ENCODE peak calls at places on chromosome 7, in eight cellular contexts. One of them, this sample, is unnamed.
A peak's percentile ranks its signal among the peaks of the same experiment; 100 is the strongest.

GRCh38 chr7:90988523-90988922 is 275.7 kb upstream of the FZD1 start:
- DNase-seq in epithelial cell of esophagus: no peak
- DNase-seq in naive thymus-derived CD4-positive, alpha-beta T cell: no peak
- DNase-seq in fibroblast of mammary gland: no peak
- DNase-seq in stomach: no peak
- DNase-seq in GM23248: no peak
- DNase-seq in cardiac muscle cell: no peak
- DNase-seq in right lobe of liver: no peak
- DNase-seq in this sample: no peak

GRCh38 chr7:479115-479947 is 40.3 kb downstream of the PDGFA start:
- DNase-seq in GM23248: no peak
- DNase-seq in naive thymus-derived CD4-positive, alpha-beta T cell: no peak
- DNase-seq in fibroblast of mammary gland: no peak
- DNase-seq in right lobe of liver: peak; percentile 8
- DNase-seq in cardiac muscle cell: no peak
- DNase-seq in epithelial cell of esophagus: no peak
- DNase-seq in stomach: no peak
- DNase-seq in this sample: no peak

GRCh38 chr7:120421151-120421651 is 148.2 kb downstream of the KCND2 start:
- DNase-seq in cardiac muscle cell: no peak
- DNase-seq in stomach: no peak
- DNase-seq in GM23248: no peak
- DNase-seq in fibroblast of mammary gland: no peak
- DNase-seq in right lobe of liver: no peak
- DNase-seq in epithelial cell of esophagus: no peak
- DNase-seq in naive thymus-derived CD4-positive, alpha-beta T cell: no peak
- DNase-seq in this sample: no peak

GRCh38 chr7:67348171-67348570 is 351.5 kb downstream of the TYW1 start:
- DNase-seq in naive thymus-derived CD4-positive, alpha-beta T cell: no peak
- DNase-seq in cardiac muscle cell: no peak
- DNase-seq in GM23248: no peak
- DNase-seq in stomach: no peak
- DNase-seq in fibroblast of mammary gland: no peak
- DNase-seq in epithelial cell of esophagus: no peak
- DNase-seq in right lobe of liver: no peak
- DNase-seq in this sample: no peak

GRCh38 chr7:117951711-117952280 is 78.6 kb upstream of the CTTNBP2 start:
- DNase-seq in right lobe of liver: no peak
- DNase-seq in fibroblast of mammary gland: no peak
- DNase-seq in stomach: no peak
- DNase-seq in cardiac muscle cell: no peak
- DNase-seq in GM23248: no peak
- DNase-seq in naive thymus-derived CD4-positive, alpha-beta T cell: no peak
- DNase-seq in epithelial cell of esophagus: peak; percentile 52
- DNase-seq in this sample: no peak

GRCh38 chr7:77327067-77327931 is 88.8 kb downstream of the GSAP start:
- DNase-seq in right lobe of liver: peak; percentile 57
- DNase-seq in fibroblast of mammary gland: peak; percentile 68
- DNase-seq in stomach: peak; percentile 32
- DNase-seq in epithelial cell of esophagus: peak; percentile 87
- DNase-seq in GM23248: peak; percentile 89
- DNase-seq in naive thymus-derived CD4-positive, alpha-beta T cell: no peak
- DNase-seq in cardiac muscle cell: no peak
- DNase-seq in this sample: peak; percentile 29

GRCh38 chr7:151608031-151608551 is 88.4 kb upstream of the RHEB start:
- DNase-seq in GM23248: no peak
- DNase-seq in stomach: no peak
- DNase-seq in naive thymus-derived CD4-positive, alpha-beta T cell: no peak
- DNase-seq in right lobe of liver: no peak
- DNase-seq in epithelial cell of esophagus: peak; percentile 74
- DNase-seq in fibroblast of mammary gland: no peak
- DNase-seq in cardiac muscle cell: peak; percentile 30
- DNase-seq in this sample: no peak

GRCh38 chr7:131606346-131607290 is 50.2 kb upstream of the PODXL start:
- DNase-seq in epithelial cell of esophagus: peak; percentile 44
- DNase-seq in naive thymus-derived CD4-positive, alpha-beta T cell: no peak
- DNase-seq in GM23248: peak; percentile 25
- DNase-seq in stomach: no peak
- DNase-seq in fibroblast of mammary gland: no peak
- DNase-seq in right lobe of liver: no peak
- DNase-seq in cardiac muscle cell: no peak
- DNase-seq in this sample: no peak

GRCh38 chr7:99368750-99369389 is 5.7 kb upstream of the ARPC1B start:
- DNase-seq in epithelial cell of esophagus: peak; percentile 66
- DNase-seq in cardiac muscle cell: no peak
- DNase-seq in fibroblast of mammary gland: no peak
- DNase-seq in stomach: no peak
- DNase-seq in naive thymus-derived CD4-positive, alpha-beta T cell: no peak
- DNase-seq in GM23248: no peak
- DNase-seq in right lobe of liver: no peak
- DNase-seq in this sample: no peak

GRCh38 chr7:50818324-50818723 is 35.6 kb upstream of the GRB10 start:
- DNase-seq in naive thymus-derived CD4-positive, alpha-beta T cell: no peak
- DNase-seq in GM23248: peak; percentile 17
- DNase-seq in cardiac muscle cell: no peak
- DNase-seq in right lobe of liver: peak; percentile 46
- DNase-seq in epithelial cell of esophagus: peak; percentile 54
- DNase-seq in fibroblast of mammary gland: no peak
- DNase-seq in stomach: no peak
- DNase-seq in this sample: no peak

GRCh38 chr7:135799881-135800280 is 51.3 kb upstream of the FAM180A start:
- DNase-seq in cardiac muscle cell: no peak
- DNase-seq in GM23248: peak; percentile 35
- DNase-seq in stomach: no peak
- DNase-seq in epithelial cell of esophagus: no peak
- DNase-seq in right lobe of liver: no peak
- DNase-seq in naive thymus-derived CD4-positive, alpha-beta T cell: no peak
- DNase-seq in fibroblast of mammary gland: no peak
- DNase-seq in this sample: no peak

GRCh38 chr7:132516042-132516840 is 60.0 kb downstream of the PLXNA4 start:
- DNase-seq in fibroblast of mammary gland: peak; percentile 64
- DNase-seq in cardiac muscle cell: no peak
- DNase-seq in stomach: no peak
- DNase-seq in epithelial cell of esophagus: no peak
- DNase-seq in naive thymus-derived CD4-positive, alpha-beta T cell: no peak
- DNase-seq in right lobe of liver: no peak
- DNase-seq in GM23248: peak; percentile 57
- DNase-seq in this sample: no peak

GRCh38 chr7:156220078-156220605 is 407.9 kb upstream of the SHH start:
- DNase-seq in stomach: no peak
- DNase-seq in GM23248: no peak
- DNase-seq in naive thymus-derived CD4-positive, alpha-beta T cell: no peak
- DNase-seq in fibroblast of mammary gland: no peak
- DNase-seq in cardiac muscle cell: no peak
- DNase-seq in right lobe of liver: no peak
- DNase-seq in epithelial cell of esophagus: no peak
- DNase-seq in this sample: no peak

GRCh38 chr7:1531263-1531978 is 919 bp downstream of the MAFK start:
- DNase-seq in cardiac muscle cell: peak; percentile 42
- DNase-seq in epithelial cell of esophagus: peak; percentile 51
- DNase-seq in stomach: peak; percentile 42
- DNase-seq in right lobe of liver: peak; percentile 65
- DNase-seq in naive thymus-derived CD4-positive, alpha-beta T cell: peak; percentile 63
- DNase-seq in GM23248: peak; percentile 55
- DNase-seq in fibroblast of mammary gland: peak; percentile 36
- DNase-seq in this sample: no peak

DNA sequence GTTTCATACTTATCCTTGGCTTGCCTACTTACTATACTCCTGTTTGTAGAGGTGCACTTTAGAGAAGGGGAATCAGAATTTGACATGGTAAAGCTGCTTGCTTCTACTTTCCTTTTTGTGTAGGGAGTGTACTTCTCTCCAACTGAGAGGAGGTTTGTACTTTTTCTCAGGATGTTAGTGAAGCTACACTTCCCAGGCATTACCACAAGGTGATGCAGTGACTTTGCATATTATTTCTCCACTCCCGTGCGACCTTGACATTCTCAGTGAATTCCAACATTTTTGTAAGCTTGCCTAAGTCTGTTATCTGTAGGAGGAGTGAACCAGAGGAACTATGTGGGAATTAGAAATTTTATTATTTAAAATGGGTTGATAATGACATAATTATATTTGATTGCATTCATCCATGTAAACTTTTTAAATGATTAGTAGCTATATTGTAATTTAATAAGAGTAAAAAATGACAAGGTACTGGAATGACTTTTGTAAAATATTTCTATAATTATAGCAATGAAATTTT is 5.2 kb downstream of the TAX1BP1 start:
- DNase-seq in epithelial cell of esophagus: peak; percentile 54
- DNase-seq in cardiac muscle cell: peak; percentile 54
- DNase-seq in fibroblast of mammary gland: peak; percentile 64
- DNase-seq in naive thymus-derived CD4-positive, alpha-beta T cell: no peak
- DNase-seq in GM23248: peak; percentile 86
- DNase-seq in stomach: no peak
- DNase-seq in right lobe of liver: no peak
- DNase-seq in this sample: no peak
- H3K4me3 ChIP-seq in epithelial cell of esophagus: no peak overlapping the region
- H3K4me3 ChIP-seq in cardiac muscle cell: no peak overlapping the region
- H3K4me3 ChIP-seq in fibroblast of mammary gland: no peak overlapping the region
- H3K4me3 ChIP-seq in naive thymus-derived CD4-positive, alpha-beta T cell: no peak overlapping the region
- H3K4me3 ChIP-seq in GM23248: peak overlapping the region; percentile 44
- H3K4me3 ChIP-seq in stomach: no peak overlapping the region
- H3K4me3 ChIP-seq in right lobe of liver: no peak overlapping the region
- H3K4me3 ChIP-seq in this sample: no peak overlapping the region

GRCh38 chr7:44064791-44065430 is 456 bp downstream of the PGAM2 start:
- DNase-seq in stomach: no peak
- DNase-seq in cardiac muscle cell: no peak
- DNase-seq in right lobe of liver: no peak
- DNase-seq in naive thymus-derived CD4-positive, alpha-beta T cell: no peak
- DNase-seq in epithelial cell of esophagus: no peak
- DNase-seq in GM23248: peak; percentile 41
- DNase-seq in fibroblast of mammary gland: no peak
- DNase-seq in this sample: no peak

GRCh38 chr7:44062903-44063295 is 2.5 kb downstream of the PGAM2 start:
- DNase-seq in stomach: no peak
- DNase-seq in fibroblast of mammary gland: no peak
- DNase-seq in naive thymus-derived CD4-positive, alpha-beta T cell: no peak
- DNase-seq in epithelial cell of esophagus: no peak
- DNase-seq in GM23248: no peak
- DNase-seq in right lobe of liver: no peak
- DNase-seq in cardiac muscle cell: no peak
- DNase-seq in this sample: no peak

GRCh38 chr7:44065431-44066110 is at the start of gene PGAM2:
- DNase-seq in cardiac muscle cell: peak; percentile 90
- DNase-seq in fibroblast of mammary gland: no peak
- DNase-seq in naive thymus-derived CD4-positive, alpha-beta T cell: no peak
- DNase-seq in right lobe of liver: no peak
- DNase-seq in GM23248: peak; percentile 30
- DNase-seq in epithelial cell of esophagus: no peak
- DNase-seq in stomach: no peak
- DNase-seq in this sample: no peak

GRCh38 chr7:44063547-44063893 is 1.8 kb downstream of the PGAM2 start:
- DNase-seq in right lobe of liver: no peak
- DNase-seq in GM23248: no peak
- DNase-seq in cardiac muscle cell: peak; percentile 48
- DNase-seq in fibroblast of mammary gland: no peak
- DNase-seq in epithelial cell of esophagus: no peak
- DNase-seq in stomach: no peak
- DNase-seq in naive thymus-derived CD4-positive, alpha-beta T cell: no peak
- DNase-seq in this sample: no peak

GRCh38 chr7:44063894-44064651 is 1.3 kb downstream of the PGAM2 start:
- DNase-seq in epithelial cell of esophagus: no peak
- DNase-seq in naive thymus-derived CD4-positive, alpha-beta T cell: no peak
- DNase-seq in GM23248: no peak
- DNase-seq in stomach: no peak
- DNase-seq in cardiac muscle cell: no peak
- DNase-seq in fibroblast of mammary gland: no peak
- DNase-seq in right lobe of liver: no peak
- DNase-seq in this sample: no peak
- H3K4me3 ChIP-seq in epithelial cell of esophagus: no peak overlapping the region
- H3K4me3 ChIP-seq in naive thymus-derived CD4-positive, alpha-beta T cell: no peak overlapping the region
- H3K4me3 ChIP-seq in GM23248: no peak overlapping the region
- H3K4me3 ChIP-seq in stomach: no peak overlapping the region
- H3K4me3 ChIP-seq in cardiac muscle cell: peak overlapping the region; percentile 22
- H3K4me3 ChIP-seq in fibroblast of mammary gland: no peak overlapping the region
- H3K4me3 ChIP-seq in right lobe of liver: no peak overlapping the region
- H3K4me3 ChIP-seq in this sample: no peak overlapping the region

GRCh38 chr7:122340427-122340826 is 35.9 kb upstream of the FEZF1 start:
- DNase-seq in right lobe of liver: no peak
- DNase-seq in fibroblast of mammary gland: no peak
- DNase-seq in epithelial cell of esophagus: no peak
- DNase-seq in naive thymus-derived CD4-positive, alpha-beta T cell: no peak
- DNase-seq in cardiac muscle cell: no peak
- DNase-seq in stomach: no peak
- DNase-seq in GM23248: no peak
- DNase-seq in this sample: no peak

GRCh38 chr7:122337011-122337410 is 32.5 kb upstream of the FEZF1 start:
- DNase-seq in naive thymus-derived CD4-positive, alpha-beta T cell: no peak
- DNase-seq in cardiac muscle cell: no peak
- DNase-seq in stomach: no peak
- DNase-seq in epithelial cell of esophagus: no peak
- DNase-seq in fibroblast of mammary gland: no peak
- DNase-seq in GM23248: no peak
- DNase-seq in right lobe of liver: no peak
- DNase-seq in this sample: no peak

GRCh38 chr7:122343986-122344620 is 39.6 kb upstream of the FEZF1 start:
- DNase-seq in right lobe of liver: no peak
- DNase-seq in naive thymus-derived CD4-positive, alpha-beta T cell: no peak
- DNase-seq in cardiac muscle cell: no peak
- DNase-seq in fibroblast of mammary gland: no peak
- DNase-seq in epithelial cell of esophagus: no peak
- DNase-seq in GM23248: no peak
- DNase-seq in stomach: no peak
- DNase-seq in this sample: no peak

GRCh38 chr7:122339145-122339904 is 34.8 kb upstream of the FEZF1 start:
- DNase-seq in GM23248: no peak
- DNase-seq in fibroblast of mammary gland: no peak
- DNase-seq in right lobe of liver: no peak
- DNase-seq in naive thymus-derived CD4-positive, alpha-beta T cell: no peak
- DNase-seq in cardiac muscle cell: no peak
- DNase-seq in stomach: no peak
- DNase-seq in epithelial cell of esophagus: no peak
- DNase-seq in this sample: no peak
- H3K4me3 ChIP-seq in GM23248: no peak overlapping the region
- H3K4me3 ChIP-seq in fibroblast of mammary gland: no peak overlapping the region
- H3K4me3 ChIP-seq in right lobe of liver: no peak overlapping the region
- H3K4me3 ChIP-seq in naive thymus-derived CD4-positive, alpha-beta T cell: no peak overlapping the region
- H3K4me3 ChIP-seq in cardiac muscle cell: no peak overlapping the region
- H3K4me3 ChIP-seq in stomach: no peak overlapping the region
- H3K4me3 ChIP-seq in epithelial cell of esophagus: no peak overlapping the region
- H3K4me3 ChIP-seq in this sample: no peak overlapping the region

DNA sequence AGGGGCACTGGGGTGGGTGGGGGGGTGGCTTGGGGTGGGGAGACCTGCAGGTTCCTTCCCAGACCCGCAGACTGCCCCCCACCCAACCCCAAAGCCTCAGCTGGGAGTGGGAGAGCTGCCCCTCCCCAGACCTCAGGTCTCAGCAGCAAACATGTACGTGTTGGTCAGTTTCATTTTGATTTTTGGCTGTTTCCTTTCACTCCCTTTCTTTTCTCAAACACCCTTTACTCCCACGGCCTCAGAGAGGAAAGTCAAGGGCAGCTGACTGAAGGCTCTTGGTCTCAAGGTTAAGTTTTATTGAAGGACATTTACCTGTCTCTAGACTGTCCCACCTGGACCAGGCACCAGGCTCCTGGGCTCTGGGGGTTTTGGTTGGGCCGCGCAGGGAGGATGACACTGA is 34.1 kb upstream of the HSPB1 start:
- DNase-seq in right lobe of liver: no peak
- DNase-seq in cardiac muscle cell: no peak
- DNase-seq in GM23248: no peak
- DNase-seq in stomach: no peak
- DNase-seq in fibroblast of mammary gland: no peak
- DNase-seq in epithelial cell of esophagus: no peak
- DNase-seq in naive thymus-derived CD4-positive, alpha-beta T cell: no peak
- DNase-seq in this sample: no peak
- H3K4me3 ChIP-seq in right lobe of liver: no peak overlapping the region
- H3K4me3 ChIP-seq in cardiac muscle cell: no peak overlapping the region
- H3K4me3 ChIP-seq in GM23248: no peak overlapping the region
- H3K4me3 ChIP-seq in stomach: no peak overlapping the region
- H3K4me3 ChIP-seq in fibroblast of mammary gland: no peak overlapping the region
- H3K4me3 ChIP-seq in epithelial cell of esophagus: no peak overlapping the region
- H3K4me3 ChIP-seq in naive thymus-derived CD4-positive, alpha-beta T cell: no peak overlapping the region
- H3K4me3 ChIP-seq in this sample: no peak overlapping the region

GRCh38 chr7:2844153-2845077 is at the start of gene GNA12:
- DNase-seq in epithelial cell of esophagus: peak; percentile 98
- DNase-seq in GM23248: peak; percentile 99
- DNase-seq in cardiac muscle cell: peak; percentile 99
- DNase-seq in right lobe of liver: peak; percentile 98
- DNase-seq in fibroblast of mammary gland: peak; percentile 97
- DNase-seq in stomach: peak; percentile 100
- DNase-seq in naive thymus-derived CD4-positive, alpha-beta T cell: peak; percentile 98
- DNase-seq in this sample: peak; percentile 91
- H3K4me3 ChIP-seq in epithelial cell of esophagus: peak within 1 kb of the TSS; percentile 55
- H3K4me3 ChIP-seq in GM23248: peak within 1 kb of the TSS; percentile 93
- H3K4me3 ChIP-seq in cardiac muscle cell: peak within 1 kb of the TSS; percentile 81
- H3K4me3 ChIP-seq in right lobe of liver: peak within 1 kb of the TSS; percentile 59
- H3K4me3 ChIP-seq in fibroblast of mammary gland: peak within 1 kb of the TSS; percentile 59
- H3K4me3 ChIP-seq in stomach: peak within 1 kb of the TSS; percentile 78
- H3K4me3 ChIP-seq in naive thymus-derived CD4-positive, alpha-beta T cell: peak within 1 kb of the TSS; percentile 70
- H3K4me3 ChIP-seq in this sample: peak within 1 kb of the TSS; percentile 63

This sample was measured in BJ.